ENCODE peak calls at places on chromosome 19, in seven cellular contexts. K, B, G, S, P, V and Z are unnamed samples.

GRCh38 chr19:14632286-14632685 is 42.4 kb downstream of the ADGRE3 start:
- DNase-seq in K (peak; percentile 13), S (no peak), P (no peak), B (peak; percentile 19), G (no peak), V (no peak), Z (no peak)

GRCh38 chr19:20414133-20414532 is 151.4 kb downstream of the ZNF737 start:
- DNase-seq in K (no peak), G (no peak), B (no peak), V (no peak), P (no peak), S (no peak), Z (no peak)

GRCh38 chr19:2357279-2358206 is 2.5 kb upstream of the TMPRSS9 start:
- DNase-seq in P (no peak), G (no peak), V (no peak), S (no peak), B (no peak), K (no peak), Z (no peak)

GRCh38 chr19:11204943-11205349 is 7.6 kb upstream of the KANK2 start:
- DNase-seq in S (no peak), V (no peak), P (no peak), B (no peak), G (no peak), K (no peak), Z (peak; percentile 17)

GRCh38 chr19:13748169-13748884 is 16.0 kb upstream of the MRI1 start:
- DNase-seq in P (no peak), B (peak; percentile 18), K (peak; percentile 53), V (no peak), G (no peak), S (peak; percentile 19), Z (no peak)

GRCh38 chr19:2303209-2303798 is 4.7 kb downstream of the LINGO3 start:
- DNase-seq in V (no peak), S (no peak), K (no peak), G (no peak), B (no peak), P (no peak), Z (no peak)

GRCh38 chr19:2551172-2551863 is 75.4 kb downstream of the GADD45B start:
- DNase-seq in P (no peak), G (no peak), B (no peak), K (no peak), V (no peak), S (no peak), Z (no peak)

GRCh38 chr19:19348266-19348665 is 27.6 kb downstream of the MAU2 start:
- DNase-seq in K (no peak), P (no peak), B (no peak), V (no peak), G (no peak), S (no peak), Z (no peak)

GRCh38 chr19:1754651-1755466 is 1.6 kb downstream of the ONECUT3 start:
- DNase-seq in B (no peak), G (no peak), P (no peak), S (no peak), K (no peak), V (no peak), Z (no peak)

GRCh38 chr19:58538257-58539168 is 5.4 kb upstream of the TRIM28 start:
- DNase-seq in G (no peak), S (no peak), B (no peak), P (peak; percentile 88), V (no peak), K (peak; percentile 60), Z (no peak)

GRCh38 chr19:56097776-56098175 is 23.3 kb downstream of the ZNF787 start:
- DNase-seq in P (no peak), V (no peak), S (no peak), B (no peak), K (no peak), G (no peak), Z (no peak)

GRCh38 chr19:39154084-39154625 is 28.6 kb downstream of the PAK4 start:
- DNase-seq in P (no peak), V (no peak), S (no peak), B (no peak), G (no peak), K (no peak), Z (no peak)